ENCODE peak calls at places on chromosomes 2 and 18, in six cellular contexts. M is psoas muscle, V is midbrain, F is HepG2, N is fibroblast of mammary gland, R is nucleus accumbens. K is an unnamed sample.

GRCh38 chr2:18078206-18078605 is 199.7 kb downstream of the KCNS3 start:
- DNase-seq in V (no peak), M (no peak), N (no peak), F (no peak), R (no peak), K (no peak)

GRCh38 chr2:136116813-136117390 is 1.0 kb downstream of the CXCR4 start:
- DNase-seq in M (peak), N (no peak), R (no peak), V (no peak), F (no peak), K (peak)

GRCh38 chr2:74696758-74697327 is 42.8 kb downstream of the SEMA4F start:
- DNase-seq in F (peak), V (no peak), M (no peak), N (peak), R (no peak), K (no peak)

GRCh38 chr2:2273421-2273820 is 57.7 kb downstream of the MYT1L start:
- DNase-seq in M (no peak), F (no peak), V (no peak), R (no peak), N (no peak), K (no peak)

GRCh38 chr2:182980115-182980514 is 58.1 kb downstream of the NCKAP1 start:
- DNase-seq in N (peak), F (peak), R (no peak), M (no peak), V (peak), K (no peak)

GRCh38 chr2:231685349-231686191 is 22.8 kb upstream of the PTMA start:
- DNase-seq in M (no peak), R (peak), V (peak), N (no peak), F (peak), K (no peak)

GRCh38 chr18:34386803-34387202 is 162.1 kb upstream of the NOL4 start:
- DNase-seq in F (no peak), M (no peak), V (no peak), R (no peak), N (no peak), K (no peak)

GRCh38 chr2:73112913-73113633 is at the start of gene RAB11FIP5:
- DNase-seq in R (peak), N (peak), M (peak), F (peak), V (peak), K (peak)

GRCh38 chr18:73004260-73004659 is 136.5 kb upstream of the NETO1 start:
- DNase-seq in F (peak), R (no peak), M (no peak), V (no peak), N (no peak), K (no peak)

GRCh38 chr2:188369365-188369764 is 77.7 kb downstream of the GULP1 start:
- DNase-seq in V (peak), R (peak), N (peak), M (no peak), F (peak), K (peak)

GRCh38 chr2:11807156-11808015 is 61.0 kb downstream of the LPIN1 start:
- DNase-seq in M (no peak), F (no peak), N (no peak), V (no peak), R (no peak), K (peak)

GRCh38 chr2:239813261-239814135 is 211.6 kb downstream of the NDUFA10 start:
- DNase-seq in V (no peak), N (no peak), M (no peak), F (no peak), R (no peak), K (no peak)

GRCh38 chr2:24919100-24919976 is 699 bp downstream of the ADCY3 start:
- DNase-seq in V (no peak), M (peak), N (no peak), F (no peak), R (no peak), K (peak)

GRCh38 chr2:231159306-231159705 is 34.5 kb upstream of the HTR2B start:
- DNase-seq in V (no peak), F (no peak), R (no peak), N (peak), M (no peak), K (no peak)

GRCh38 chr2:11155326-11156059 is at the start of gene SLC66A3:
- DNase-seq in R (no peak), M (no peak), V (peak), F (peak), N (peak), K (no peak)

GRCh38 chr2:26330114-26330581 is 15.8 kb upstream of the SELENOI start:
- DNase-seq in N (peak), V (peak), F (peak), M (peak), R (peak), K (peak)